ENCODE peak calls at places on chromosomes 3 and 15, in four cellular contexts. H is neural progenitor cell, F is foreskin fibroblast, Z is IMR-90. V is an unnamed sample.

GRCh38 chr15:87619161-87619960 is 637.2 kb downstream of the NTRK3 start:
- DNase-seq in H (no peak), F (peak), Z (peak), V (peak)

GRCh38 chr15:38084289-38084688 is 149.8 kb downstream of the TMCO5A start:
- DNase-seq in H (no peak), F (peak), Z (peak), V (peak)

GRCh38 chr3:120160050-120160449 is 65.8 kb upstream of the GSK3B start:
- DNase-seq in H (no peak), F (peak), Z (peak), V (peak)

GRCh38 chr15:65327651-65328393 is 23.3 kb downstream of the RNU5B-1 start:
- DNase-seq in H (no peak), F (no peak), Z (no peak), V (no peak)

GRCh38 chr3:42711491-42712343 is 9.1 kb upstream of the HHATL start:
- DNase-seq in H (no peak), F (no peak), Z (no peak), V (peak)

GRCh38 chr3:112078125-112079083 is 7.8 kb upstream of the C3orf52 start:
- DNase-seq in H (no peak), F (no peak), Z (no peak), V (no peak)

GRCh38 chr3:121651684-121652083 is 9.0 kb downstream of the HCLS1 start:
- DNase-seq in H (no peak), F (no peak), Z (no peak), V (peak)

GRCh38 chr15:64305261-64305660 is 50.7 kb downstream of the CSNK1G1 start:
- DNase-seq in H (peak), F (no peak), Z (peak), V (peak)

GRCh38 chr3:107329088-107329487 is 48.2 kb upstream of the CCDC54 start:
- DNase-seq in H (no peak), F (no peak), Z (no peak), V (no peak)

GRCh38 chr3:105944721-105945120 is 75.9 kb upstream of the CBLB start:
- DNase-seq in H (no peak), F (peak), Z (peak), V (peak)

GRCh38 chr3:153289334-153289808 is 127.3 kb downstream of the RAP2B start:
- DNase-seq in H (no peak), F (peak), Z (peak), V (peak)

GRCh38 chr3:40780801-40781406 is 256.1 kb downstream of the ZNF621 start:
- DNase-seq in H (no peak), F (no peak), Z (no peak), V (peak)
- H3K4me3 ChIP-seq in H (no peak), F (peak), Z (no peak), V (peak)

DNA sequence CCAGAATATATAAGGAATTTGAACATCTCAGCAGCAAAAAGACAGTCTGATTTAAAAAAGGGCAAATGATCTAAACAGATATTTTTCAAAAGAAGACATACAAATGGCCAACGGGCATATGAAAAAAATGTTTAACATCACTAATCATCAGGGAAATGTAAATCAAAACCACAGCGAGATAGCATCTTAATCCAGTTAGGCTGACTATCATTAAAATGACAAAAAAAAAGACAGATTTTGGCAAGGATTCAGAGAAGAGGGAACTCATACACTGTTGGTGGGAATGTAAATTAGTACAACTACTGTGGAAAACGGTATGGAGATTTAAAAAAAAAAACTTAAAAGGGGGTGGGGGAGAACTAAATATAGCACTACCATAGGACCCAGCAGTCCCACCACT is 47.9 kb downstream of the RNF13 start:
- DNase-seq in H (no peak), F (no peak), Z (no peak), V (no peak)
- TF ChIP-seq CTCF in H (no peak), F (no peak), Z (no peak), V (no peak)

GRCh38 chr3:14452676-14453367 is 50.4 kb downstream of the SLC6A6 start:
- DNase-seq in H (no peak), F (peak), Z (peak), V (peak)
- H3K4me3 ChIP-seq in H (no peak), F (peak), Z (no peak), V (no peak)

GRCh38 chr3:171113716-171114115 is 87.2 kb upstream of the SLC2A2 start:
- DNase-seq in H (peak), F (no peak), Z (no peak), V (no peak)
- TF ChIP-seq CTCF in H (peak), F (no peak), Z (no peak), V (peak)

GRCh38 chr15:49421991-49422390 is 1.1 kb upstream of the FGF7 start:
- DNase-seq in H (peak), F (peak), Z (peak), V (peak)
- H3K4me3 ChIP-seq in H (no peak), F (no peak), Z (no peak), V (no peak)

DNA sequence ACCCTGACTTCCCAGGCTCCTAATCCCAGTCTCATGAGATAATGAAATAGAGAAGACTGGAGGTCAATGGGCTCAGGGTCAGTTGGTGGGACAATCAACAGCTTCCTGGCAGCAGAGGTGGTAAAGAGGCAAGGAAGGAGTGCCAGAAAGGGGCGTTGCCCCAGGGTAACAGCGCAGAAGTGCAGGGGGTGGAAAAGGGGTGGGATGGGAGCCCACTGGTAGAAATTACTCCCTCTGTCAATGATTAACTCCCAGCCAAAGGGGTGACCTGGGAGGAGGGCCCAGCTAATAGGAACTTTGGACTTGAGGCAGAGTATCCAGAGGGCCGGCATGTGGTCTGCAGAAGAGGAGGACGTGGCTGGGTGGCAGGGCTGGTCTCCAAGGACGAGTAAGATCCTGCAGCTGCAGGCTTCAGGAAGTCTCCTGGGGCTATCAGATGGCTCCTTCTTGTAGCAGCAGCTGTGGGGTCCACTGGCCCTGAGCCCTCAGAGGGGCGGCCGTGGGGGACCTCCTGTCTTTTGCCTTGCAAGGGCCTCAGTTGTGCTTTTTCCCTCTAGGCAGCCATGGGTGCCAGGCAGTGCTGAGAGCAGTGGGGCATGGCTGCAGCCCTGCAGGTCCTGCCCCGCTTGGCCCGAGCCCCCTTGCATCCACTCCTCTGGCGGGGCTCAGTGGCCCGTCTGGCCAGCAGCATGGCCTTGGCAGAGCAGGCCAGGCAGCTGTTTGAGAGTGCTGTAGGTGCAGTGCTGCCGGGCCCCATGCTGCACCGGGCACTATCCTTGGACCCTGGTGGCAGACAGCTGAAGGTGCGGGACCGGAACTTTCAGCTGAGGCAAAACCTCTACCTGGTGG is 2.3 kb downstream of the GLYCTK start:
- DNase-seq in H (no peak), F (no peak), Z (no peak), V (no peak)
- TF ChIP-seq CTCF in H (no peak), F (no peak), Z (no peak), V (peak)

DNA sequence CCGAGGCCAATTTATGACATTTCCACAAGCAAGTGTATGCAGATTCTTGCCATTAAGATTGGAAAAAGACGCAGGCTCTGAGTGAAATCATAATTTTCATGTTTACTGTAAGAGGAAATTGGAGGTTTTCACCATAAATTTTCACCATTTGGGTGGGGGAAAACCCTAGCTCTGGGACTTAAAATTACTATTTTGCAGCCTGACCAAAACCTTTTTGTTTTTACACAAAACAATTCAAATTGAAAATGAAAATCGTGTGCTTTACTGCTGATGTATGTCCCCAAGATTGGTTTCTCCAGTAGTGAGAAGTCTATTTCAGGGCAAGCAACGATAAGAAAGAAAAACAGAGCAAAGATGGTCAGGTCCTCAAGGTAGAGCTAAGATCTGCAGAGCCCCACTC is 282.5 kb downstream of the FOXP1 start:
- DNase-seq in H (no peak), F (no peak), Z (no peak), V (no peak)
- H3K4me3 ChIP-seq in H (no peak), F (no peak), Z (no peak), V (no peak)